ENCODE peak calls at places on chromosome 20, in six cellular contexts. X is mammary epithelial cell, Q is fibroblast of the aortic adventitia, S is brain microvascular endothelial cell, T is stomach, K is WTC11. Z is an unnamed sample.

GRCh38 chr20:14337400-14338171 is at the start of gene FLRT3:
- DNase-seq in X (peak), Q (peak), S (peak), T (peak), K (peak), Z (peak)

GRCh38 chr20:38144608-38145093 is 20.4 kb downstream of the TGM2 start:
- DNase-seq in X (no peak), Q (no peak), S (no peak), T (no peak), K (no peak), Z (no peak)

GRCh38 chr20:15396900-15397299 is 1059.5 kb upstream of the FLRT3 start:
- DNase-seq in X (no peak), Q (no peak), S (peak), T (no peak), K (no peak), Z (no peak)

GRCh38 chr20:24699321-24700165 is 230.1 kb downstream of the SYNDIG1 start:
- DNase-seq in X (no peak), Q (peak), S (no peak), T (peak), K (no peak), Z (no peak)

GRCh38 chr20:45355209-45355608 is 7.0 kb upstream of the SDC4 start:
- DNase-seq in X (peak), Q (peak), S (peak), T (no peak), K (no peak), Z (no peak)

GRCh38 chr20:62299666-62300236 is 3.0 kb upstream of the ADRM1 start:
- DNase-seq in X (no peak), Q (no peak), S (no peak), T (no peak), K (no peak), Z (no peak)

GRCh38 chr20:25498280-25498606 is 87.1 kb downstream of the NINL start:
- DNase-seq in X (no peak), Q (no peak), S (no peak), T (no peak), K (no peak), Z (no peak)

GRCh38 chr20:38610521-38610920 is 8.9 kb downstream of the ARHGAP40 start:
- DNase-seq in X (peak), Q (no peak), S (peak), T (no peak), K (no peak), Z (no peak)

GRCh38 chr20:61628480-61628879 is 376.4 kb downstream of the CDH4 start:
- DNase-seq in X (no peak), Q (no peak), S (no peak), T (no peak), K (no peak), Z (no peak)

GRCh38 chr20:56689852-56690485 is 60.9 kb downstream of the TFAP2C start:
- DNase-seq in X (peak), Q (no peak), S (no peak), T (no peak), K (no peak), Z (no peak)

GRCh38 chr20:41428285-41428684 is 61.7 kb upstream of the EMILIN3 start:
- DNase-seq in X (peak), Q (peak), S (peak), T (no peak), K (no peak), Z (no peak)

GRCh38 chr20:9214676-9215075 is 145.8 kb downstream of the PLCB4 start:
- DNase-seq in X (peak), Q (peak), S (no peak), T (no peak), K (no peak), Z (no peak)

GRCh38 chr20:56483970-56484369 is 15.5 kb downstream of the RTF2 start:
- DNase-seq in X (no peak), Q (no peak), S (no peak), T (no peak), K (no peak), Z (no peak)

GRCh38 chr20:56625837-56626236 is 3.3 kb upstream of the TFAP2C start:
- DNase-seq in X (no peak), Q (no peak), S (no peak), T (no peak), K (peak), Z (no peak)

GRCh38 chr20:25226433-25227316 is 21.2 kb upstream of the PYGB start:
- DNase-seq in X (no peak), Q (no peak), S (no peak), T (no peak), K (no peak), Z (no peak)

GRCh38 chr20:44827401-44827800 is 17.1 kb upstream of the RIMS4 start:
- DNase-seq in X (no peak), Q (no peak), S (no peak), T (no peak), K (no peak), Z (no peak)

GRCh38 chr20:41135888-41136243 is 1.5 kb upstream of the PLCG1 start:
- DNase-seq in X (no peak), Q (no peak), S (no peak), T (no peak), K (no peak), Z (no peak)

GRCh38 chr20:60203451-60203850 is 245.2 kb downstream of the CDH26 start:
- DNase-seq in X (peak), Q (no peak), S (no peak), T (no peak), K (no peak), Z (no peak)

GRCh38 chr20:60057866-60058807 is 99.9 kb downstream of the CDH26 start:
- DNase-seq in X (no peak), Q (no peak), S (peak), T (no peak), K (peak), Z (no peak)

GRCh38 chr20:47067776-47068175 is 173.1 kb downstream of the EYA2 start:
- DNase-seq in X (no peak), Q (no peak), S (no peak), T (no peak), K (no peak), Z (no peak)

GRCh38 chr20:13428684-13429083 is 207.6 kb downstream of the ISM1 start:
- DNase-seq in X (no peak), Q (no peak), S (no peak), T (no peak), K (no peak), Z (no peak)

GRCh38 chr20:15111654-15112053 is 774.2 kb upstream of the FLRT3 start:
- DNase-seq in X (no peak), Q (no peak), S (no peak), T (no peak), K (no peak), Z (no peak)

GRCh38 chr20:46894971-46895905 is 595 bp downstream of the EYA2 start:
- DNase-seq in X (peak), Q (peak), S (no peak), T (peak), K (peak), Z (peak)

GRCh38 chr20:53384392-53384791 is 209.2 kb downstream of the ZNF217 start:
- DNase-seq in X (no peak), Q (no peak), S (no peak), T (no peak), K (no peak), Z (no peak)

GRCh38 chr20:31537116-31537858 is 23.0 kb downstream of the HM13 start:
- DNase-seq in X (no peak), Q (no peak), S (no peak), T (no peak), K (no peak), Z (no peak)

GRCh38 chr20:44154521-44155001 is 32.4 kb downstream of the JPH2 start:
- DNase-seq in X (peak), Q (no peak), S (no peak), T (no peak), K (no peak), Z (no peak)

GRCh38 chr20:41162396-41162795 is 25.1 kb downstream of the PLCG1 start:
- DNase-seq in X (no peak), Q (no peak), S (no peak), T (no peak), K (no peak), Z (no peak)

GRCh38 chr20:2829376-2829775 is 11.1 kb downstream of the PCED1A start:
- DNase-seq in X (no peak), Q (no peak), S (no peak), T (no peak), K (no peak), Z (no peak)

GRCh38 chr20:40156600-40157307 is 532.3 kb downstream of the MAFB start:
- DNase-seq in X (no peak), Q (no peak), S (no peak), T (no peak), K (no peak), Z (no peak)

GRCh38 chr20:52493177-52493711 is 301.7 kb upstream of the ZFP64 start:
- DNase-seq in X (no peak), Q (peak), S (no peak), T (no peak), K (no peak), Z (peak)

GRCh38 chr20:41649489-41649888 is 31.3 kb upstream of the CHD6 start:
- DNase-seq in X (no peak), Q (no peak), S (no peak), T (no peak), K (no peak), Z (no peak)

GRCh38 chr20:31663838-31664695 is 26.4 kb downstream of the COX4I2 start:
- DNase-seq in X (no peak), Q (no peak), S (no peak), T (peak), K (no peak), Z (no peak)

GRCh38 chr20:38805958-38806854 is 709 bp downstream of the PPP1R16B start:
- DNase-seq in X (no peak), Q (no peak), S (no peak), T (no peak), K (peak), Z (no peak)

GRCh38 chr20:23340524-23340923 is 10.1 kb upstream of the NXT1 start:
- DNase-seq in X (peak), Q (peak), S (peak), T (peak), K (peak), Z (no peak)

GRCh38 chr20:63497946-63498935 is 642 bp downstream of the EEF1A2 start:
- DNase-seq in X (peak), Q (no peak), S (peak), T (peak), K (peak), Z (no peak)
- TF ChIP-seq CTCF in X (no peak), Q (no peak), S (no peak), T (no peak), K (no peak), Z (no peak)

DNA sequence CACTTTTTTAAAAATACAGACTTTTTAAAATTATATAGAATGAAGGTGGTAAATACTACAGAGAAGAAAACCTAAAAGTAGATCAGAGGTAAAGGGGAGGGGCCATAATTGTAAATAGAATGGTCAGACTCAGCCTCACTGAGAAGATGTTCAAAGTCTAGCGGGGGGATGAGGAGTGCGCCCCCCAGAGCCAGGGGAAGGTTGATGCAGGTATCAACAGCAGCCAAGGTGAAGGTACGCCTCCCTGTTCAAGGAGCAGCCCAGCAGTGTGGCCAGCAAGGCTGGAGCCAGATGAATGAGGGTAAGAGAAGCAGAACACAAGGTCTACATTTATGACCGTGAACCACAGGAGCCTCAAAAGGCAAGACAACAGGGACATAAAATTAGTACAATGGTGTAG is 204.1 kb downstream of the PTPRT start:
- DNase-seq in X (no peak), Q (no peak), S (no peak), T (no peak), K (peak), Z (no peak)
- TF ChIP-seq CTCF in X (no peak), Q (no peak), S (no peak), T (no peak), K (peak), Z (no peak)

DNA sequence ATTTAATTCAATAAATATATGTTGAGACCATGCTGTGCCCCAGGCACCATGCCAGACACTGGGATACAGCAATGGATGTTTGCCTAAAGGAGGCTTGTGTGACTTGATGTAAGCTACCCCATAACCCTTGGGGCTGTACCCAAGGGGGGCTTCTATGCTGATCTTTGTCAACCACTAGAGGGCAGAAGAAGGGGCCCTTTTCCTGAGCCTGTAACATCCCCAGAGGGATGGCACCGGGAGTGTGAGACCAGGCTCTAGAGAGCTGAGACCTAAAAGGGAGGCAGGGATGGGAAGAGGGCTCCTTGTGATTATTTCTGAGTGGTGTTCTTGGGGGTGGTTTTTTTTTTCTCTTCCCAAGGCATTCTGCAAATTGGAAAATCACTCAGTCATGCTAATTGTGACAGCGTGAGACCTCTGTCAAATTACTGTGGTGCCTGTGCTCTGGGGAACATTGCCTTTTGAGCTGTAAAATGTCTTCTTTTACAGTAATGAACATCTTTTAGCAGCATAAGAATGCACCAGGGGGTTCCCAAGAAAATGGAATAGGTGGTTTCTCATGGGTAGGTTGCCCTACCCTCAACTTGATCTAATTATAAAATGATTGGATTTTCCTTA is 138.8 kb upstream of the SLC24A3 start:
- DNase-seq in X (no peak), Q (no peak), S (no peak), T (no peak), K (peak), Z (no peak)
- TF ChIP-seq CTCF in X (peak), Q (no peak), S (no peak), T (no peak), K (peak), Z (no peak)

DNA sequence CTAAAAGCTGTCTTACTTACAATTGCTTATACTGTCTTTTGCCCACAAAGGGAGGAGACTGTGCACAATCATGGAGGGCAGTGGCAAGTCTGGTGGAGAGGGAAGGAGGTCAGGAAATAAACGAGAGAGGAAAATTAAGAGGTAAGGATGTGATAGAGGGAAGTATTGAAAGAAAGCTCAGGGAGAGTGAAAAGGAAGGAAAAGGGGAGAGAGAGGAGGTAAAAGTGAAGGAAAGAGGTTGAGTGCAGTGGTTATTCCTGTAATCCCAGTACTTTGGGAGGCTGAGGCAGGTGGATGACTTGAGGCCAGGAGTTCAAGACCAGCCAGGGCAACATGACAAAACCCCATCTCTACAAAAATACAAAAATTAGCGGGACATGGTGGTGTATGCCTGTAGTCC is 82.7 kb upstream of the EPB41L1 start:
- DNase-seq in X (no peak), Q (no peak), S (no peak), T (no peak), K (no peak), Z (no peak)
- TF ChIP-seq CTCF in X (no peak), Q (no peak), S (no peak), T (no peak), K (no peak), Z (no peak)

Z was measured in mesothelial cell of epicardium.